ENCODE peak calls at places on chromosomes 5 and 9, in five cellular contexts. One of them, this sample, is unnamed.

GRCh38 chr5:121175986-121176385 is 675.7 kb upstream of the FTMT start:
- DNase-seq in left cardiac atrium: no peak
- DNase-seq in NCI-H146: no peak
- DNase-seq in mesenchymal stem cell: no peak
- DNase-seq in C1 segment of cervical spinal cord: no peak
- DNase-seq in this sample: no peak

GRCh38 chr9:127522727-127523126 is 71.4 kb downstream of the LRSAM1 start:
- DNase-seq in left cardiac atrium: no peak
- DNase-seq in NCI-H146: no peak
- DNase-seq in mesenchymal stem cell: peak
- DNase-seq in C1 segment of cervical spinal cord: no peak
- DNase-seq in this sample: no peak

GRCh38 chr5:90285581-90285980 is 124.0 kb downstream of the CETN3 start:
- DNase-seq in left cardiac atrium: no peak
- DNase-seq in NCI-H146: no peak
- DNase-seq in mesenchymal stem cell: no peak
- DNase-seq in C1 segment of cervical spinal cord: no peak
- DNase-seq in this sample: no peak

GRCh38 chr5:5298068-5298633 is 124.3 kb upstream of the ICE1 start:
- DNase-seq in left cardiac atrium: no peak
- DNase-seq in NCI-H146: no peak
- DNase-seq in mesenchymal stem cell: no peak
- DNase-seq in C1 segment of cervical spinal cord: no peak
- DNase-seq in this sample: no peak

GRCh38 chr5:42887575-42887974 is 75.9 kb upstream of the SELENOP start:
- DNase-seq in left cardiac atrium: no peak
- DNase-seq in NCI-H146: no peak
- DNase-seq in mesenchymal stem cell: no peak
- DNase-seq in C1 segment of cervical spinal cord: no peak
- DNase-seq in this sample: no peak

GRCh38 chr5:127650022-127650421 is 1.1 kb downstream of the CTXN3 start:
- DNase-seq in left cardiac atrium: no peak
- DNase-seq in NCI-H146: no peak
- DNase-seq in mesenchymal stem cell: peak
- DNase-seq in C1 segment of cervical spinal cord: no peak
- DNase-seq in this sample: no peak

GRCh38 chr5:93532370-93532769 is 48.6 kb downstream of the NR2F1-AS1 start:
- DNase-seq in left cardiac atrium: peak
- DNase-seq in NCI-H146: no peak
- DNase-seq in mesenchymal stem cell: peak
- DNase-seq in C1 segment of cervical spinal cord: peak
- DNase-seq in this sample: no peak

GRCh38 chr5:95973793-95974325 is 12.2 kb upstream of the ELL2 start:
- DNase-seq in left cardiac atrium: no peak
- DNase-seq in NCI-H146: no peak
- DNase-seq in mesenchymal stem cell: peak
- DNase-seq in C1 segment of cervical spinal cord: no peak
- DNase-seq in this sample: no peak

GRCh38 chr9:4334439-4334838 is 34.6 kb upstream of the GLIS3 start:
- DNase-seq in left cardiac atrium: peak
- DNase-seq in NCI-H146: peak
- DNase-seq in mesenchymal stem cell: peak
- DNase-seq in C1 segment of cervical spinal cord: peak
- DNase-seq in this sample: peak

GRCh38 chr5:155651-156410 is 35.5 kb upstream of the LRRC14B start:
- DNase-seq in left cardiac atrium: no peak
- DNase-seq in NCI-H146: no peak
- DNase-seq in mesenchymal stem cell: no peak
- DNase-seq in C1 segment of cervical spinal cord: no peak
- DNase-seq in this sample: no peak

GRCh38 chr9:84697042-84697441 is 27.5 kb downstream of the NTRK2 start:
- DNase-seq in left cardiac atrium: no peak
- DNase-seq in NCI-H146: no peak
- DNase-seq in mesenchymal stem cell: no peak
- DNase-seq in C1 segment of cervical spinal cord: no peak
- DNase-seq in this sample: no peak

GRCh38 chr5:83387041-83387440 is 84.5 kb upstream of the VCAN start:
- DNase-seq in left cardiac atrium: no peak
- DNase-seq in NCI-H146: no peak
- DNase-seq in mesenchymal stem cell: peak
- DNase-seq in C1 segment of cervical spinal cord: no peak
- DNase-seq in this sample: no peak